ENCODE peak calls at places on chromosome 13, in seven cellular contexts. M is Panc1, Y is choroid plexus epithelial cell, S is fibroblast of lung, C is mucosa of descending colon, G is BJ, N is fibroblast of mammary gland. E is an unnamed sample.

GRCh38 chr13:27372896-27373295 is 51.5 kb upstream of the GTF3A start:
- DNase-seq in M (no peak), Y (no peak), S (no peak), C (peak), G (no peak), N (no peak), E (no peak)

GRCh38 chr13:109778102-109778542 is 8.3 kb downstream of the IRS2 start:
- DNase-seq in M (peak), Y (peak), S (peak), C (peak), G (no peak), N (peak), E (no peak)

GRCh38 chr13:51435002-51435578 is 17.7 kb downstream of the INTS6 start:
- DNase-seq in M (no peak), Y (peak), S (no peak), C (no peak), G (no peak), N (peak), E (no peak)

GRCh38 chr13:98468929-98469328 is 108.0 kb downstream of the STK24 start:
- DNase-seq in M (no peak), Y (no peak), S (no peak), C (no peak), G (no peak), N (no peak), E (no peak)

GRCh38 chr13:19672990-19673389 is 39.5 kb downstream of the MPHOSPH8 start:
- DNase-seq in M (no peak), Y (no peak), S (no peak), C (no peak), G (no peak), N (no peak), E (no peak)

GRCh38 chr13:31945202-31945978 is 86.2 kb upstream of the FRY start:
- DNase-seq in M (no peak), Y (peak), S (peak), C (peak), G (peak), N (peak), E (no peak)

GRCh38 chr13:29472317-29472961 is 123.0 kb downstream of the SLC7A1 start:
- DNase-seq in M (peak), Y (peak), S (peak), C (peak), G (no peak), N (peak), E (no peak)

GRCh38 chr13:109243311-109243951 is 543.0 kb downstream of the IRS2 start:
- DNase-seq in M (no peak), Y (peak), S (peak), C (no peak), G (peak), N (peak), E (no peak)

GRCh38 chr13:74306496-74306895 is 172.3 kb upstream of the KLF12 start:
- DNase-seq in M (no peak), Y (peak), S (peak), C (no peak), G (no peak), N (peak), E (no peak)

GRCh38 chr13:42798118-42798517 is 16.7 kb downstream of the FAM216B start:
- DNase-seq in M (no peak), Y (no peak), S (no peak), C (no peak), G (no peak), N (no peak), E (no peak)

GRCh38 chr13:100826441-100826840 is 151.8 kb upstream of the TMTC4 start:
- DNase-seq in M (no peak), Y (no peak), S (no peak), C (no peak), G (no peak), N (no peak), E (no peak)

GRCh38 chr13:90732049-90732448 is 615.4 kb upstream of the MIR17HG start:
- DNase-seq in M (no peak), Y (no peak), S (no peak), C (no peak), G (no peak), N (no peak), E (no peak)

GRCh38 chr13:20512042-20512683 is 13.5 kb downstream of the CRYL1 start:
- DNase-seq in M (no peak), Y (no peak), S (no peak), C (no peak), G (no peak), N (no peak), E (no peak)

DNA sequence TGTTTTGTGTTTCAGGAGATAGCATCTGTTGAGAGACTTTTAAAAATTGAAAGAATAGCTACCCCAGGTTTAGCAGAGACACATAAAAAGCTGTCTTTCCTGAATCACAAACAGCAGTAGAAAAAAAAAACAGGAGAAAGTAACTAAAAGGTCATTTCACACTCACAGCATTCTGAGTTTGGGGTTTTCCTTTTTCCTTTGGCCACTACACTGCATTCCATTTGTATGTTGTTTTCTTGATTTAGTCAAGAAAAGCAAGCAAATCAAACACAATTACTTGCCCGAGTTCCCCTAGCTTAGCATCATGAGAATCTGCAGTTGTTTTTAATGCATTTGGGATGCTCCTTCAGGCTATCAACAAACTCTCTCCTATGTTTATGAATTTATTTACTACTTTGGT is 161.0 kb downstream of the KCTD12 start:
- DNase-seq in M (no peak), Y (peak), S (peak), C (no peak), G (peak), N (peak), E (no peak)
- TF ChIP-seq CTCF in M (no peak), Y (no peak), S (no peak), C (no peak), G (no peak), N (no peak), E (no peak)

DNA sequence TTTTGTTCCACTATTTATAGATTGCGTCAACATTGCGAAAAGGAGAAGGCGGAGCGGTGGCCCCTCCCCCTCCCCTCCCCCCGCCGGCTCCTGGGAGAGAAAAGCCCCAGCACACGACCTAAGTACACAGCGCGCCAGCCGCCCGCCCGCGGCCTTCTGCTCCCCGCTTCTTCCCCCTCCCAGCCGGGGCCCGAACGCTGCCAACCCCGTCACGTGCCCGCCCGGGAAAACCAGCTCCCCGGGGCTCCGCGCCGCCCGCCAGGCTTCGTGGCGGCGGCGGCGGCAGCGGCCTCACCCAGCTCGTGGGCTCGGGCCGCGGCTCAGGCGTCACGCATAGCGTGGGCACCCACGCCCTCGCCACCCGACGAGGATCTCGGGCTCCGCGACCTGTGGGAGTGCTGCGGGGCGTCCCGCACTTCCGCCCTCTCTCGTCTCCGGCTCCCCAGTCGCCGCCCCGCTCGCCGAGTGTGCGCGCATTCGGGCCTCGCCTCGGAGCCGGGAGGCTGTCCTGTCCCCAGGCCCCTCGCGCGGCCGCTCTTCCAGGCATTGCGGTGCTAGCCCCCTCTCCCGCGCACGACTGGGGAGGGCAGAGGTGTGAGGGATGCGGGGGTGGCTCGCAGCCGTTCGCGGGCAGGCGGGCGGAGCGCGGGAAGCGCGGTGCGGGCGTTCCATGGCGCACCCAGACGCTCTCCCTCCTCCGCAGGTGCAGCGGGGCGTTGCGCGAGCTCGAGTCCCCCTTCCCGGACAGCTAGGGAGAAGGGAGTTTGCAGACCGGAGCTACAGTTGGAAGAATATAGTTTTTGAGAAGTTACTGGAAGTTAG is 110.5 kb downstream of the KCNRG start:
- DNase-seq in M (no peak), Y (peak), S (peak), C (peak), G (no peak), N (peak), E (peak)
- H3K4me3 ChIP-seq in M (peak), Y (peak), S (peak), C (peak), G (peak), N (peak), E (peak)

GRCh38 chr13:40132249-40132648 is 476.8 kb downstream of the COG6 start:
- DNase-seq in M (no peak), Y (no peak), S (no peak), C (no peak), G (no peak), N (no peak), E (no peak)

GRCh38 chr13:40141859-40142555 is 486.5 kb downstream of the COG6 start:
- DNase-seq in M (no peak), Y (no peak), S (no peak), C (no peak), G (no peak), N (no peak), E (no peak)

GRCh38 chr13:40136896-40137295 is 481.4 kb downstream of the COG6 start:
- DNase-seq in M (no peak), Y (no peak), S (no peak), C (no peak), G (no peak), N (no peak), E (no peak)

GRCh38 chr13:40139896-40140520 is 484.5 kb downstream of the COG6 start:
- DNase-seq in M (no peak), Y (no peak), S (no peak), C (no peak), G (no peak), N (no peak), E (no peak)

DNA sequence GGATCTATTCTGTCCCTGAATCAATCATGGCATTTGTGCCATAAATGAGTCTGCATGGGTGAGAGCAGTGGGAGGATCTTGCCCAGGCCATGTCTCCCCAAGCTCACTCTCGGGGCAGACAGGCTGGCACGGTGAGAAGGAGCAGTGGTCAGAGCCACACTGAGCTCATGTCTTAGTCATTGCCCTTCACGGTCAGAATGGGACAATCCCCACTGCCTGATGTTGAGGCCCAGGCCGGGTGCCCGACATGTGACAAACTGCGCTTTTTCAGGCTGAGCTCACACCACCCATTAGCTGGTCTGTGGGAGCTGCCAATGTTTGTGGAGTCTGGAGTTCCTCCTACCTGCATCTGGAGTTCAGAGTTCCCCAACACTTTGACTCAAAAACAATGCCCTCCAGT is 481.9 kb downstream of the COG6 start:
- DNase-seq in M (no peak), Y (no peak), S (no peak), C (no peak), G (no peak), N (no peak), E (no peak)
- TF ChIP-seq CTCF in M (no peak), Y (no peak), S (no peak), C (no peak), G (no peak), N (no peak), E (no peak)

DNA sequence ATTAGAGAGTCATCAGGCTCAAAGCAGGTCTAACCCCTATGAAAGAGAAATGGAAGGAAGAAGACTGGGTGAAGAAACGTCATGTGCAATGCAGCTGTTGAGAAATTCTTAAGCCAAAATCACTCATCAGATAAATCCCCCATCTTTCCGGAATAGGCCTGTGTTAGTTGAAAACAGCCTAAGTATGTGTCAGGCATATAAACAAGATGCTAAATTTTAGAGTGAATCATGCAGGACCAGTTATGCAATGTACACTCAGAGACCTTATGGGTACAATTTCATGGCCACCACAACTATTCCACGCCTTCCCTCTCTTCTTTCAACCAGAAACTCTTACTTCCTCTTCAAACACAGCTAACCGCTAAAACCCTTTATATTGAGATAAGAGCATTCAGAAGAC is 717.7 kb upstream of the ATXN8OS start:
- DNase-seq in M (no peak), Y (peak), S (no peak), C (no peak), G (no peak), N (peak), E (no peak)
- H3K4me3 ChIP-seq in M (no peak), Y (no peak), S (no peak), C (no peak), G (no peak), N (no peak), E (no peak)

GRCh38 chr13:39942901-39943273 is 287.4 kb downstream of the COG6 start:
- DNase-seq in M (peak), Y (peak), S (peak), C (peak), G (no peak), N (peak), E (no peak)
- TF ChIP-seq CTCF in M (peak), Y (peak), S (peak), C (peak), G (peak), N (peak), E (peak)

DNA sequence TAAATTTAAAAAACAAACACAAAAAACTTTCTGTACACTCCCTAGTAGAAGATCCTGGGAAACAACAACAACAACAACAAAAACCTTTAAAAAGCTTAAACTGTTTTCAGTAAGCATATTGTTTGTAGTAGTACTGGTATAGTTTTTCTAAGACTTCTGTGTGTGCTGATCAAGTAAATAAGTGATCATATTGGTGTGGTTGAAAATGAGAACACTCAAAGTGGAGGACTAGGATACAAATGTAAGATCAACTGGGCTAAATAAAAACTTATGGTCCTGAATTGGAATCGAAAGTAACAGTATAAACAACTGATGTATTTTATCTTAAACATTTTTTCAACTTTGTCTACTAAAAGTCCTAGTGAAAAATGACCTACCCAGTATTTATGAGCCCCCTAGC is 135.5 kb downstream of the FOXO1 start:
- DNase-seq in M (no peak), Y (no peak), S (no peak), C (no peak), G (no peak), N (no peak), E (no peak)
- H3K4me3 ChIP-seq in M (no peak), Y (no peak), S (no peak), C (no peak), G (no peak), N (no peak), E (no peak)

DNA sequence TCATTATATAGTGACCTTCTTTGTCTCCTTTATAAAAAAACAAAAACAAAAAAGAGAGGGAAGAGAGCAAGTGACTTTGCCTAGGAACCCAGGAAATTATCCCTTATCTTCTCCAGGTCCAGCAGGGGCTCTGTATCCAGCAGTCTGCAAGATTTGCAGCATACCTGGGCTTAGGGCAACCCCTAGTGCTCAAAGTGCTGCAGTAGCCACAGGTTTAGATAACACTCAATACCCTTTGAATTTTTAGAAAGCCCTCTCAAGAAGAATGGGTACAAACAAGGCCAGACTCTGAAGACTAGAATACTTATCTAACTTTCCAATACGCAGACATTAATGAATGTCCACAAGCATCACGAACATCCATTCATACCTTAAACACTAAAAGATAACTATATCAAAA is 43.2 kb downstream of the CCNA1 start:
- DNase-seq in M (no peak), Y (peak), S (peak), C (no peak), G (no peak), N (peak), E (no peak)
- TF ChIP-seq CTCF in M (peak), Y (peak), S (no peak), C (no peak), G (no peak), N (peak), E (no peak)

E was measured in GM06990.